ENCODE peak calls at places on chromosomes 6 and 20, in ten cellular contexts. Q, P, I, G, A, D, F, W, V and M are unnamed samples.

GRCh38 chr20:44720994-44721784 is 6.0 kb downstream of the CCN5 start:
- DNase-seq in F (no peak), V (no peak), D (no peak), A (peak), Q (peak), P (peak), I (no peak), W (peak), G (peak), M (peak)

GRCh38 chr20:59836768-59837167 is 96.7 kb downstream of the SYCP2 start:
- DNase-seq in Q (no peak), G (no peak), D (no peak), A (no peak), F (no peak), I (no peak), V (no peak), P (peak), W (no peak), M (no peak)

GRCh38 chr6:150207931-150208570 is 65.2 kb downstream of the PPP1R14C start:
- DNase-seq in F (no peak), W (no peak), Q (no peak), G (no peak), A (peak), D (no peak), I (no peak), P (peak), V (no peak), M (peak)

GRCh38 chr6:17577059-17577458 is 23.0 kb upstream of the FAM8A1 start:
- DNase-seq in G (no peak), A (no peak), I (no peak), D (no peak), W (no peak), V (no peak), P (no peak), Q (no peak), F (no peak), M (no peak)

GRCh38 chr6:123295181-123295580 is 299.1 kb downstream of the CLVS2 start:
- DNase-seq in Q (no peak), P (no peak), F (no peak), D (no peak), I (no peak), W (no peak), V (no peak), A (no peak), G (no peak), M (no peak)

GRCh38 chr6:33885121-33886057 is 81.6 kb upstream of the MLN start:
- DNase-seq in D (no peak), P (peak), G (peak), A (peak), W (no peak), F (no peak), I (peak), V (no peak), Q (peak), M (peak)

GRCh38 chr6:167137881-167138280 is 15.0 kb downstream of the CCR6 start:
- DNase-seq in D (no peak), F (no peak), G (no peak), V (no peak), Q (no peak), I (no peak), P (no peak), A (no peak), W (no peak), M (no peak)

GRCh38 chr6:8579372-8579771 is 144.0 kb upstream of the SLC35B3 start:
- DNase-seq in P (peak), G (no peak), D (no peak), W (no peak), A (no peak), Q (no peak), F (no peak), I (no peak), V (no peak), M (no peak)

GRCh38 chr6:78749326-78749725 is 118.0 kb upstream of the IRAK1BP1 start:
- DNase-seq in I (no peak), D (no peak), Q (no peak), W (no peak), P (peak), F (no peak), G (no peak), A (peak), V (no peak), M (no peak)

DNA sequence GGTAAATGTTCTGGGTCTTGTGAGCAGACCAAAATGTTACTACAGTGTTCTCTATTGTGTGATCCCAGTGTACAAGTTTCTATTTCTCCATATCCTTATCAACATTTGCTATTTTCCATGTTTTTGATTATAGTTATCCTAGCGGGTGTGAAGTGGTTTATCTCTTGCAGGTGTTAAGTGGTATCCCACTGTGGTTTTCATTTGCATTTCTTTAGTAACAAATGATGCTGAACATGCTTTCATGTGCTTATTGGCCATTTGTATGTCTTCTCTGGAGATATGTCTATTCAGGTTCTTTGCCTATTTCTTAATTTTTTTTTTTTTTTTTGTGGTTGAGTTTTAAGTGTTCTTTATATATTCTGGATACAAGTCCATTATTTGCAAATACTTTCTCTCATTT is 35.5 kb downstream of the NSFL1C start:
- DNase-seq in G (no peak), V (no peak), F (no peak), D (no peak), A (no peak), Q (no peak), P (no peak), W (no peak), I (no peak), M (no peak)
- TF ChIP-seq CTCF in G (no peak), V (no peak), F (no peak), D (no peak), A (no peak), Q (no peak), P (no peak), W (no peak), I (no peak), M (no peak)

GRCh38 chr6:5025911-5026819 is 22.3 kb upstream of the RPP40 start:
- DNase-seq in F (no peak), G (peak), V (peak), Q (peak), D (no peak), A (peak), I (no peak), W (peak), P (peak), M (peak)

GRCh38 chr6:5029609-5030008 is 25.8 kb upstream of the RPP40 start:
- DNase-seq in F (no peak), D (no peak), W (no peak), G (no peak), A (no peak), I (no peak), P (no peak), V (no peak), Q (no peak), M (no peak)

GRCh38 chr6:5030596-5031136 is 26.8 kb upstream of the RPP40 start:
- DNase-seq in A (peak), V (peak), Q (peak), P (peak), D (peak), W (peak), F (peak), I (peak), G (peak), M (peak)

GRCh38 chr6:5028921-5029320 is 25.1 kb upstream of the RPP40 start:
- DNase-seq in F (no peak), A (no peak), P (no peak), I (no peak), W (no peak), V (no peak), D (no peak), G (no peak), Q (no peak), M (no peak)

DNA sequence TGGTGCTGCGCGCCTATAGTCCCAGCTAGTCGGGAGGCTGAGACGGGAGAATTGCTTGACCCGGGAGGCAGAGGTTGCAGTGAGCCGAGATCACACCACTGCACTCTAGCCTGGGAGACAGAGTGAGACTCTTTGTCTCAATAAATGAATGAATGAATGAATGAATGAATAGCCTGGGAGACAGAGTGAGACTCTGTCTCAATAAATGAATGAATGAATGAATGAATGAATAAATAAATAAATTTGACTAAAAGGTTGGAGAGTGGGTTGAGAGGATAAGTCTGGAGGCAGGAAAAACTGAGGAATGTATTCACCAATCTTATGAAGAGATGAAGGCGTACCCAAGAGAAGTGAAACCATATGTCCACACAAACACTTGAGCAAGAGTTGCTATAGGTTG is 24.5 kb upstream of the RPP40 start:
- DNase-seq in W (no peak), D (no peak), I (no peak), F (no peak), V (no peak), P (no peak), G (no peak), A (no peak), Q (no peak), M (no peak)
- H3K4me3 ChIP-seq in W (no peak), D (no peak), I (no peak), F (no peak), V (no peak), P (no peak), G (no peak), A (no peak), Q (no peak), M (no peak)

GRCh38 chr6:117275205-117275604 is 9.8 kb downstream of the VGLL2 start:
- DNase-seq in G (no peak), A (no peak), D (no peak), P (no peak), V (no peak), I (no peak), F (no peak), W (no peak), Q (peak), M (no peak)

GRCh38 chr6:117276778-117277177 is 11.4 kb downstream of the VGLL2 start:
- DNase-seq in W (no peak), V (no peak), A (no peak), G (no peak), D (no peak), F (no peak), Q (no peak), P (no peak), I (no peak), M (no peak)

GRCh38 chr6:117275711-117276110 is 10.4 kb downstream of the VGLL2 start:
- DNase-seq in A (no peak), D (no peak), Q (no peak), W (no peak), F (no peak), G (no peak), V (no peak), I (no peak), P (no peak), M (no peak)

GRCh38 chr6:117280922-117281321 is 15.6 kb downstream of the VGLL2 start:
- DNase-seq in A (peak), V (peak), D (no peak), F (no peak), G (no peak), P (no peak), W (no peak), I (no peak), Q (no peak), M (no peak)
- TF ChIP-seq CTCF in A (peak), V (peak), D (peak), F (no peak), G (peak), P (no peak), W (no peak), I (peak), Q (peak), M (peak)

DNA sequence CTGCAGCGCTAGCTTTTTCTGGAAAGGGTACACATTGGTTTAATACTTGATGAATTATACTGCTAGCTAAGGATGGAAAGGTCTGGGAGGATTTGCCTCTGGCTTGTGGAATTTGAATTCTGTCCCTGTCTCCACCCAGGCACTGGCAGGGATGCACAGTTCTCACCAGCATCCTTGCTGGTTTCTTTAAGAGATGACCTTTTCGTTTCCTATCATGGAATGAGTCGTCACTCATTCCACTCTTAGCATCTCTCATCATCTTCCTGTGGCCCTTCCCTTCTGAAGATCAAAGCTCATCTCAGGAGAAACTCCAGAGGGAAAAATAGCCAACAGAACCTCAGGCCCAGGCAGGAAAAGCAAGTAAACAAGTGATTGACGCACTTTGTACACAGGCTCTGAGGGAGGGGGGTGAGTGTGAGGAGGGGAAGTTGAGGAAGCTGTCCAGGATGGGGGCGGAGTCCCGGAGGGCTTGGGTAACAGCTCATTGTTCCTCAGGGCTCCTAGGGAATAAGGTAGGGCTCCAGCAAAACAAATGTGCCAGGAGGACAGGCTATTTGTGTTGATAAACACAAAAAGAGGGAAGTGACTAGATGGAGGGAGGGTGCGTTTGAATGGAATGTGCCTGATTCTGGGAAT is 25.7 kb upstream of the SAYSD1 start:
- DNase-seq in P (no peak), A (no peak), V (no peak), I (no peak), F (no peak), G (no peak), D (no peak), Q (no peak), W (no peak), M (no peak)
- H3K4me3 ChIP-seq in P (no peak), A (no peak), V (no peak), I (no peak), F (no peak), G (no peak), D (no peak), Q (no peak), W (no peak), M (no peak)

GRCh38 chr20:25338112-25339023 is 52.3 kb downstream of the ABHD12 start:
- DNase-seq in G (no peak), F (no peak), D (no peak), V (no peak), I (no peak), P (no peak), A (no peak), Q (no peak), W (no peak), M (no peak)

GRCh38 chr20:25340380-25340779 is 50.3 kb downstream of the ABHD12 start:
- DNase-seq in V (no peak), F (no peak), A (no peak), G (no peak), D (no peak), I (no peak), Q (no peak), W (no peak), P (no peak), M (no peak)

GRCh38 chr20:25339608-25340007 is 51.0 kb downstream of the ABHD12 start:
- DNase-seq in P (no peak), G (no peak), I (no peak), V (no peak), D (no peak), Q (peak), W (no peak), A (no peak), F (no peak), M (no peak)

GRCh38 chr20:25341716-25342680 is 48.6 kb downstream of the ABHD12 start:
- DNase-seq in W (no peak), I (no peak), P (peak), D (peak), F (no peak), A (no peak), V (no peak), Q (no peak), G (no peak), M (no peak)

GRCh38 chr20:25336561-25337422 is 53.8 kb downstream of the ABHD12 start:
- DNase-seq in D (no peak), A (peak), P (peak), F (no peak), I (peak), G (peak), W (no peak), V (peak), Q (no peak), M (peak)
- TF ChIP-seq CTCF in D (no peak), A (peak), P (peak), F (no peak), I (peak), G (peak), W (no peak), V (peak), Q (peak), M (peak)

GRCh38 chr6:43276180-43277082 is 21.6 kb upstream of the SLC22A7 start:
- DNase-seq in D (peak), F (no peak), Q (no peak), G (no peak), I (no peak), W (no peak), A (no peak), V (peak), P (no peak), M (no peak)
- H3K4me3 ChIP-seq in D (peak), F (peak), Q (peak), G (no peak), I (no peak), W (peak), A (no peak), V (peak), P (no peak), M (no peak)

GRCh38 chr6:110518281-110518623 is 41.8 kb upstream of the SLC22A16 start:
- DNase-seq in D (no peak), F (no peak), P (no peak), Q (no peak), A (peak), G (no peak), V (no peak), W (no peak), I (peak), M (peak)
- TF ChIP-seq CTCF in D (peak), F (peak), P (peak), Q (no peak), A (peak), G (peak), V (peak), W (no peak), I (peak), M (peak)

GRCh38 chr6:169945117-169945516 is 193.7 kb downstream of the ERMARD start:
- DNase-seq in W (no peak), D (no peak), I (no peak), Q (no peak), P (peak), A (no peak), V (no peak), F (no peak), G (no peak), M (no peak)

GRCh38 chr6:169943521-169944337 is 192.3 kb downstream of the ERMARD start:
- DNase-seq in G (no peak), A (no peak), F (no peak), V (no peak), P (no peak), W (peak), Q (no peak), D (no peak), I (no peak), M (no peak)

GRCh38 chr6:169940554-169941290 is 189.3 kb downstream of the ERMARD start:
- DNase-seq in A (no peak), G (no peak), F (no peak), V (peak), I (no peak), W (peak), Q (no peak), P (no peak), D (no peak), M (no peak)

GRCh38 chr6:169942173-169942572 is 190.8 kb downstream of the ERMARD start:
- DNase-seq in W (no peak), P (no peak), Q (no peak), F (no peak), D (no peak), I (no peak), V (no peak), A (no peak), G (no peak), M (no peak)

DNA sequence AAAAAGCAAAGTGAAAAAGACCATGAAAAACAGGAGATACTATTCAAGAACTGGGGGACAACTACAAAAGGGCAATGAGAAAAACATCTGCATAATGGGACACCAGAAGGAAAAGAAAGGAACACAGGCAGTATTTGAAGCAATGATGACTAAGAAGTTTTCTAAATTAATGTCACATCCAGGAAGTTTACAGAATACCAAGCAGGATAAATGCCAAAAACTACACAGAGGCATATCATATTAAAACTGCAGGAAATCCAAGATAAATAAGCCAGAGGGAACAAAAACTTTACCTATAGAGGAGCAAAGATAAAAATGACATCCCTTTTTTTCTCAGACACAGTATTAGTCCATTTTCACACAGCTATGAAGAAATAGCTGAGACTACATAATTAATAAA is 193.0 kb downstream of the ERMARD start:
- DNase-seq in G (no peak), P (no peak), D (no peak), A (no peak), Q (no peak), W (no peak), I (no peak), F (no peak), V (no peak), M (no peak)
- H3K4me3 ChIP-seq in G (no peak), P (no peak), D (no peak), A (no peak), Q (no peak), W (no peak), I (no peak), F (no peak), V (no peak), M (no peak)

DNA sequence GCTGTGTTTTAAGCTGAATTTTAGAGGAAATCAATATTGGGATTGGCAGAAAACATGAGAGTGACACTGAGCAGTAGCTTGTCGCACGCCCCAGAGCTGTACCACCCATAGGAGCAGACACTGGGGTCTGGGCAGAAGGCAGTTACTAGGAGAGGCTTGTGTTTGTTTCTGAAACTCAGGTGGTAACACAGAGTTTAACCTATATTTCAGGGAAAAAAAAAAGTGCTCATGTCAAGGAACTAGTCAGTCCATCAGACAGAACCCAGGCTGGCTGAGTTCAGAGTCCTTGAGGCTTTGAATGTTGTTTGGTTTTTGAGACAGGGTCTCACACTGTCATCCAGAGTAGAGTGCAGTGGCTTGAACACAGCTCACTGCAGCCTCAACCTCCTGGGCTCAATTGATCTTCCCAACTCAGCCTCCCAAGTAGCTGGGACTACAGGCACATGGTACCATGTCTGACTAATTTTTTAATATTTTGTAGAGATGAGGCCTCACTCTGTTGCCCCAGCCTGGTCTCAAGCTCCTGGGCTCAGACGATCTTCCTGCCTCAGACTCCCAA is 6.6 kb downstream of the SLC22A1 start:
- DNase-seq in D (no peak), A (no peak), G (no peak), F (no peak), V (no peak), P (no peak), Q (no peak), W (no peak), I (no peak), M (no peak)
- TF ChIP-seq CTCF in D (no peak), A (no peak), G (no peak), F (no peak), V (no peak), P (no peak), Q (no peak), W (no peak), I (no peak), M (no peak)

DNA sequence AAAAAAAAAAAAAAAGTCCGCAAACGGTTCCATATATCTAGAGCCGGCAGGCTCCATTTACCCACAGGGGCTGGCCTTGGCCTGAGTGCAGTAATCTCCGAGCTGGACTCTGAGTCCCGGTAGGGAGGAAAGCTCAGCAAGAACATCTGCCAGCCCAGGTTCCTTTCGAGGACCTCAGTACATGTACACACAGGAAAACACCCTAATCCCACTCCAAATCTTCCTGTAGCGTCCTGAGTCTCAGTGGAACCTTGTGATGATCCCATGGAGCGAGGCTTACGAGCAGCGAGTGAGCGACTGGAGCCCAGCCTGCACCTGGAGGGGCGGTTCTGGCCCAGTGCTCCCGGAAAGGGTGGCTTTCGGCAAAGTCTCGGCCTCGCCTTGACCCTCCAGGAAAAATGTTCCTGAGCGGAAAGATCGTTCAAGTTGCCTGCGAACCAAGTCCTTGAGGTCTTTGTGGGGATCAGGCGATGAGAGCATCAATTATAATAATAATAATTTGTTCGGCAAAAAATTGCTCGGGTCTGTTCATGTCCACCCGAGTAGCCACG is 32.1 kb downstream of the PRSS16 start:
- DNase-seq in G (no peak), Q (no peak), V (no peak), W (no peak), I (no peak), P (no peak), D (no peak), F (no peak), A (no peak), M (no peak)
- H3K4me3 ChIP-seq in G (peak), Q (no peak), V (no peak), W (no peak), I (peak), P (peak), D (peak), F (peak), A (peak), M (peak)